ENCODE peak calls at places on chromosome 12, in four cellular contexts. K is lower lobe of right lung, F is neuronal stem cell, Z is stomach. L is an unnamed sample.

GRCh38 chr12:106130474-106131113 is 8.2 kb downstream of the NUAK1 start:
- DNase-seq in K (no peak), F (no peak), Z (no peak), L (no peak)

GRCh38 chr12:117356048-117356447 is 5.4 kb downstream of the NOS1 start:
- DNase-seq in K (no peak), F (no peak), Z (no peak), L (no peak)

GRCh38 chr12:131038159-131038558 is 84.5 kb downstream of the ADGRD1 start:
- DNase-seq in K (peak), F (no peak), Z (no peak), L (no peak)

GRCh38 chr12:123886931-123887582 is 85.6 kb downstream of the CCDC92 start:
- DNase-seq in K (no peak), F (no peak), Z (no peak), L (no peak)

GRCh38 chr12:87995581-87996178 is 33.5 kb downstream of the C12orf50 start:
- DNase-seq in K (no peak), F (peak), Z (peak), L (peak)

GRCh38 chr12:64610660-64611429 is 550 bp downstream of the RASSF3 start:
- DNase-seq in K (peak), F (peak), Z (peak), L (no peak)

GRCh38 chr12:106982229-106982628 is 4.7 kb downstream of the MTERF2 start:
- DNase-seq in K (no peak), F (no peak), Z (no peak), L (no peak)

GRCh38 chr12:114935658-114936057 is 251.7 kb upstream of the TBX3 start:
- DNase-seq in K (no peak), F (no peak), Z (no peak), L (no peak)

GRCh38 chr12:6771509-6772330 is 600 bp upstream of the LAG3 start:
- DNase-seq in K (no peak), F (no peak), Z (no peak), L (no peak)

GRCh38 chr12:74890237-74890599 is 319.4 kb downstream of the KCNC2 start:
- DNase-seq in K (no peak), F (no peak), Z (no peak), L (peak)

GRCh38 chr12:132237772-132238486 is 91.5 kb downstream of the GALNT9 start:
- DNase-seq in K (peak), F (no peak), Z (no peak), L (no peak)

GRCh38 chr12:59698599-59698998 is 102.8 kb downstream of the SLC16A7 start:
- DNase-seq in K (no peak), F (no peak), Z (no peak), L (peak)

GRCh38 chr12:11804130-11804529 is 154.7 kb downstream of the ETV6 start:
- DNase-seq in K (no peak), F (no peak), Z (no peak), L (no peak)

GRCh38 chr12:81942588-81942987 is 183.4 kb upstream of the PPFIA2 start:
- DNase-seq in K (no peak), F (no peak), Z (no peak), L (no peak)

GRCh38 chr12:52517888-52518287 is 2.3 kb downstream of the KRT5 start:
- DNase-seq in K (no peak), F (no peak), Z (no peak), L (no peak)

GRCh38 chr12:29314421-29314820 is 66.6 kb downstream of the ERGIC2 start:
- DNase-seq in K (no peak), F (no peak), Z (no peak), L (no peak)

GRCh38 chr12:50351120-50352043 is 45.0 kb downstream of the FAM186A start:
- DNase-seq in K (no peak), F (no peak), Z (peak), L (no peak)

GRCh38 chr12:65868878-65869277 is 44.6 kb downstream of the HMGA2 start:
- DNase-seq in K (no peak), F (no peak), Z (no peak), L (no peak)

GRCh38 chr12:8699714-8700113 is 1.9 kb downstream of the RIMKLB start:
- DNase-seq in K (no peak), F (no peak), Z (no peak), L (no peak)

GRCh38 chr12:53217049-53217929 is 10.2 kb upstream of the ITGB7 start:
- DNase-seq in K (peak), F (no peak), Z (peak), L (no peak)

DNA sequence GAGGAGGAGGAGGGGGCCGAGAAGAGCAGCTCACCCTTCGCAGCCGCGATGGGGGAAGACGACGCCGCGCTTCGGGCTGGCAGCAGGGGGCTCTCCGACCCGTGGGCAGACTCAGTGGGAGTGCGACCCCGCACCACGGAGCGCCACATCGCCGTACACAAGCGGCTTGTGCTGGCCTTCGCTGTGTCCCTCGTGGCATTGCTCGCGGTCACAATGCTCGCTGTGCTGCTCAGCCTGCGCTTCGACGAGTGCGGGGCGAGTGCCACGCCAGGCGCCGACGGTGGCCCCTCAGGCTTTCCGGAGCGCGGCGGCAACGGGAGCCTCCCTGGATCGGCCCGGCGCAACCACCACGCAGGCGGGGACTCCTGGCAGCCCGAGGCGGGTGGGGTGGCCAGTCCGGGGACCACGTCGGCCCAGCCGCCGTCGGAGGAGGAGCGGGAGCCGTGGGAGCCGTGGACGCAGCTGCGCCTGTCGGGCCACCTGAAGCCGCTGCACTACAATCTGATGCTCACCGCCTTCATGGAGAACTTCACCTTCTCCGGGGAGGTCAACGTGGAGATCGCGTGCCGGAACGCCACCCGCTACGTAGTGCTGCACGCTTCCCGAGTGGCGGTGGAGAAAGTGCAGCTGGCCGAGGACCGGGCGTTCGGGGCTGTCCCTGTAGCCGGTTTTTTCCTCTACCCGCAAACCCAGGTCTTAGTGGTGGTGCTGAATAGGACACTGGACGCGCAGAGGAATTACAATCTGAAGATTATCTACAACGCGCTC is 745 bp downstream of the TRHDE start:
- DNase-seq in K (peak), F (peak), Z (no peak), L (no peak)
- H3K4me3 ChIP-seq in K (peak), F (peak), Z (peak), L (peak)

GRCh38 chr12:18171571-18171970 is 81.6 kb upstream of the RERGL start:
- DNase-seq in K (no peak), F (no peak), Z (no peak), L (peak)
- H3K4me3 ChIP-seq in K (no peak), F (no peak), Z (no peak), L (no peak)

GRCh38 chr12:55720894-55721444 is 776 bp downstream of the RDH5 start:
- DNase-seq in K (peak), F (no peak), Z (peak), L (peak)
- H3K4me3 ChIP-seq in K (no peak), F (no peak), Z (peak), L (no peak)

DNA sequence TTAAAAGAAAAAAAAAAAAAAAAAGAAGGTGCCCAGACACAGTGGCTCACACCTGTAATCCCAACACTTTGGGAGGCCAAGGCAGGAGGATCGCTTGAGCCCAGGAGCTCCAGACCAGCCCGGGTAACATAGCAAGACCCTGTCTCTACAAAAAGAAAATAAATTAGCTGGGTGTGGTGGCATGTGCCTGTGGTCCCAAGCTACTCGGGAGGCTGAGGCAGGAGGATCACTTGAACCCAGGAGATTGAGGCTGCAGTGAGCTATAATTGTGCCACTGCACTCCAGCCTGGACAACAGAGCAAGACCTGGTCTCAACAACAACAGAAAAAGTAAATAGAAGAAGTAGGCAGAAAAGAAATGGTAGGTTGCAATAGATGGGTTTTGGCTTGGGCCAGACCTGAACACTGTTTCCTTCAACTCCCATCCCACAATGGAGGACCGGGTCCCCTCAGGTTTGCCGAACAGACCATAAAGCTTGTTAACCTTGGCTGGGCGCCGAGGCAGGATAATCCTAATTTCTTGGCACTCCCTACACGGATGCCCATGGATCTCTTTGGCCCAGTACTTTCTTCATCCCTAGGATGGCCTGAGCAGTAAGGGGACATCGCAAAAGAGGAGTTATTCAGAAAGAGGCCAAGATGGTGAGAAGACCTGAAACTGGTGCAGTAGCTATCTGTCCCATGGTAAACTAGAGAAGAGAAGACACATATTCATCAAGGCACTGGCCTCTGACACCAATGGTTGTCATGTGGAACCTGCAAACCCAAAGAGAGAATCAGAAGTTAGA is 165.5 kb upstream of the CCND2 start:
- DNase-seq in K (no peak), F (no peak), Z (no peak), L (no peak)
- H3K4me3 ChIP-seq in K (no peak), F (no peak), Z (no peak), L (no peak)

GRCh38 chr12:4292266-4293063 is 18.9 kb downstream of the CCND2 start:
- DNase-seq in K (no peak), F (no peak), Z (no peak), L (no peak)
- H3K4me3 ChIP-seq in K (no peak), F (no peak), Z (no peak), L (no peak)